ENCODE peak calls at places on chromosomes 3 and 15, in six cellular contexts. K is BJ, M is WERI-Rb-1, J is AG04450, T is ovary, U is left ventricle myocardium inferior. B is an unnamed sample.

GRCh38 chr15:31325976-31326728 is 483 bp upstream of the KLF13 start:
- DNase-seq in J (peak; percentile 92), T (peak; percentile 99), M (peak; percentile 97), U (peak; percentile 99), K (peak; percentile 78), B (peak; percentile 70)

GRCh38 chr3:123419850-123420292 is 29.0 kb downstream of the ADCY5 start:
- DNase-seq in T (peak; percentile 38), U (peak; percentile 77), J (no peak), K (no peak), M (no peak), B (no peak)

GRCh38 chr3:186059192-186059591 is 49.7 kb downstream of the ETV5 start:
- DNase-seq in T (no peak), M (no peak), U (no peak), J (no peak), K (no peak), B (no peak)

GRCh38 chr3:40970067-40970466 is 229.2 kb upstream of the CTNNB1 start:
- DNase-seq in J (no peak), T (no peak), K (no peak), U (no peak), M (no peak), B (no peak)

GRCh38 chr15:59284768-59285368 is 78.2 kb downstream of the LDHAL6B start:
- DNase-seq in M (no peak), T (no peak), K (no peak), J (no peak), U (no peak), B (no peak)

GRCh38 chr3:128603811-128604447 is 46.7 kb downstream of the RPN1 start:
- DNase-seq in M (no peak), T (no peak), K (no peak), J (no peak), U (no peak), B (no peak)

GRCh38 chr3:23808525-23808924 is 2.8 kb downstream of the UBE2E1 start:
- DNase-seq in M (no peak), J (no peak), U (no peak), K (no peak), T (no peak), B (no peak)

GRCh38 chr15:99511529-99511864 is 54.3 kb upstream of the MEF2A start:
- DNase-seq in T (no peak), J (no peak), K (peak; percentile 32), U (no peak), M (no peak), B (no peak)

GRCh38 chr3:5569152-5569551 is 381.6 kb downstream of the EDEM1 start:
- DNase-seq in T (no peak), K (no peak), U (no peak), J (no peak), M (no peak), B (no peak)

GRCh38 chr3:107068980-107069379 is 308.3 kb upstream of the CCDC54 start:
- DNase-seq in K (peak; percentile 31), J (peak; percentile 45), T (no peak), M (no peak), U (no peak), B (peak; percentile 41)

GRCh38 chr15:100131321-100132224 is 210.2 kb downstream of the ADAMTS17 start:
- DNase-seq in J (no peak), T (no peak), U (peak; percentile 68), K (no peak), M (no peak), B (no peak)

GRCh38 chr15:31488437-31489204 is 162.0 kb downstream of the KLF13 start:
- DNase-seq in T (peak; percentile 68), U (no peak), J (peak; percentile 81), K (no peak), M (peak; percentile 73), B (peak; percentile 41)

GRCh38 chr3:47381317-47382157 is 716 bp downstream of the PTPN23 start:
- DNase-seq in J (peak; percentile 67), M (peak; percentile 92), U (peak; percentile 86), K (peak; percentile 56), T (peak; percentile 81), B (peak; percentile 48)

GRCh38 chr15:71093089-71094024 is 21.9 kb upstream of the THSD4 start:
- DNase-seq in U (no peak), J (no peak), K (peak; percentile 59), T (no peak), M (no peak), B (peak; percentile 86)

GRCh38 chr3:9862391-9863235 is 17.4 kb downstream of the CIDEC start:
- DNase-seq in K (no peak), M (no peak), T (peak; percentile 69), U (peak; percentile 69), J (no peak), B (no peak)

GRCh38 chr3:143970773-143971366 is 753 bp upstream of the DIPK2A start:
- DNase-seq in J (no peak), K (no peak), U (peak; percentile 35), M (peak; percentile 60), T (peak; percentile 50), B (no peak)

GRCh38 chr3:103644450-103644849 is 1209.6 kb downstream of the ZPLD1 start:
- DNase-seq in M (no peak), U (no peak), T (no peak), K (no peak), J (no peak), B (no peak)

GRCh38 chr3:30604566-30604965 is 1.8 kb upstream of the TGFBR2 start:
- DNase-seq in T (no peak), K (no peak), J (no peak), M (no peak), U (no peak), B (no peak)
- H3K4me3 ChIP-seq in T (no peak overlapping the region), K (no peak overlapping the region), J (no peak overlapping the region), M (no peak overlapping the region), U (no peak overlapping the region), B (no peak overlapping the region)

DNA sequence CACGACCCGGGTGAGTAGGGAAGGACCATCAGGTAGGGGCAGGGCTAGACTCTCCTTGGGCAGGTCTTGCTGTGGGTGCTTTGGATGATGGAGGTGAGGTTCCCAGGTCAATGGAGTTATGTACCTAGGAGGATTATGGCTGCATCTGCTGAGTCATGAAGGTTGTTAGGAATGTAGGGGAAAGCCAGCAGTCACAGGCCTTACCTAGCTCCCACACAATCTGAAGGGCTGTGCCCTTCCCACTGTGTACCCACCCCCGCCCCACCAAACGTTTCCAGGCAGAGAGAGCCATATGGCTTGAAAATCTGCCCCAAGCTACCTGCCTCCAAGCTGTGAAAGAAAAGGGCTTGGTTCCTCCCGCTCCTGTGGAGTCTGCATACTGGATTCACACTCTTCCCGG is 573.4 kb upstream of the DPPA4 start:
- DNase-seq in T (no peak), U (no peak), J (no peak), M (no peak), K (no peak), B (no peak)
- TF ChIP-seq CTCF in T (no peak), U (no peak), J (no peak), M (no peak), K (no peak), B (no peak)

GRCh38 chr3:169324454-169324789 is 339.1 kb downstream of the MECOM start:
- DNase-seq in J (no peak), T (no peak), U (no peak), K (no peak), M (no peak), B (no peak)
- H3K4me3 ChIP-seq in J (no peak overlapping the region), T (no peak overlapping the region), U (peak overlapping the region; percentile 45), K (no peak overlapping the region), M (no peak overlapping the region), B (no peak overlapping the region)

GRCh38 chr3:127448161-127448561 is 142.4 kb downstream of the TPRA1 start:
- DNase-seq in U (no peak), J (no peak), T (no peak), M (no peak), K (no peak), B (no peak)
- TF ChIP-seq CTCF in U (peak; percentile 32), J (no peak), T (no peak), M (no peak), K (no peak), B (no peak)

GRCh38 chr15:91073768-91074167 is 26.3 kb upstream of the SV2B start:
- DNase-seq in K (no peak), J (no peak), T (no peak), M (no peak), U (no peak), B (no peak)
- H3K4me3 ChIP-seq in K (no peak overlapping the region), J (no peak overlapping the region), T (no peak overlapping the region), M (no peak overlapping the region), U (no peak overlapping the region), B (no peak overlapping the region)

DNA sequence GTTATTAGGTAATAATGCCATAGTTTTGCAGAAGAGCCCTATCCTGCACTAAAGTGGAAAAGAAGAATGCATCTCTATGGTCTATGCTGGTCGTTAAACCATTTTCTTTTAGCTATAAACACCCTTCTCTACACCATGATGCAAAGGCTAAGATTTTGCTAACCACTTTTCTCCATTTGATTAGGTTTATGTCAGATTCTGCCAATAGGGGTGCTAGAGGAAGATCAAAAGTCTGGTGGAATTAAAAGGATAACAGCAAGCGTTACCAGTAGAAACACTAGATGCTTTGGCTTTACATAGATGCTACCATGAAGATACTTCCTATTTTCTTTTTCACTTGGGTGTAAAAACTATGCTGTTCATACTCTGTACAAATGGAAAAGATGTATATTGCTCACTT is 669.8 kb upstream of the ARPP21 start:
- DNase-seq in T (no peak), M (no peak), U (no peak), J (no peak), K (no peak), B (no peak)
- TF ChIP-seq CTCF in T (no peak), M (no peak), U (no peak), J (no peak), K (no peak), B (no peak)

GRCh38 chr3:150038830-150039229 is 68.1 kb upstream of the PFN2 start:
- DNase-seq in U (no peak), J (no peak), T (peak; percentile 16), K (no peak), M (no peak), B (no peak)
- H3K4me3 ChIP-seq in U (no peak overlapping the region), J (no peak overlapping the region), T (no peak overlapping the region), K (no peak overlapping the region), M (no peak overlapping the region), B (no peak overlapping the region)

GRCh38 chr3:125054436-125055164 is 1.2 kb downstream of the HEG1 start:
- DNase-seq in U (no peak), J (no peak), K (no peak), M (no peak), T (peak; percentile 57), B (no peak)
- TF ChIP-seq CTCF in U (peak; percentile 30), J (peak; percentile 35), K (peak; percentile 27), M (no peak), T (peak; percentile 46), B (peak; percentile 4)

GRCh38 chr3:19148768-19149091 is 420 bp downstream of the KCNH8 start:
- DNase-seq in T (no peak), M (no peak), J (no peak), U (no peak), K (no peak), B (no peak)
- H3K4me3 ChIP-seq in T (peak overlapping the region; percentile 67), M (peak overlapping the region; percentile 97), J (no peak overlapping the region), U (peak overlapping the region; percentile 75), K (no peak overlapping the region), B (no peak overlapping the region)

B was measured in kidney epithelial cell.